ENCODE peak calls at places on chromosome 16, in seven cellular contexts. H, C, X, B, I, P and V are unnamed samples.

GRCh38 chr16:23400387-23400930 is 52.5 kb downstream of the COG7 start:
- DNase-seq in H (no peak), C (no peak), X (no peak), B (no peak), I (no peak), P (no peak), V (peak)

GRCh38 chr16:1991135-1991551 is 1.4 kb downstream of the SYNGR3 start:
- DNase-seq in H (no peak), C (peak), X (no peak), B (no peak), I (no peak), P (no peak), V (no peak)

GRCh38 chr16:86387461-86388440 is 122.6 kb upstream of the FOXF1 start:
- DNase-seq in H (peak), C (no peak), X (no peak), B (peak), I (peak), P (no peak), V (no peak)

GRCh38 chr16:28163699-28164584 is 47.8 kb downstream of the XPO6 start:
- DNase-seq in H (peak), C (no peak), X (no peak), B (peak), I (no peak), P (no peak), V (peak)

GRCh38 chr16:79286646-79287423 is 313.7 kb downstream of the MAF start:
- DNase-seq in H (no peak), C (peak), X (no peak), B (no peak), I (no peak), P (peak), V (peak)

GRCh38 chr16:11497329-11497805 is 89.4 kb downstream of the LITAF start:
- DNase-seq in H (peak), C (peak), X (peak), B (peak), I (peak), P (no peak), V (peak)

GRCh38 chr16:31351937-31352315 is 3.0 kb upstream of the ITGAX start:
- DNase-seq in H (no peak), C (no peak), X (no peak), B (no peak), I (no peak), P (no peak), V (no peak)

GRCh38 chr16:80670170-80670865 is 129.5 kb downstream of the DYNLRB2 start:
- DNase-seq in H (no peak), C (no peak), X (no peak), B (no peak), I (no peak), P (no peak), V (no peak)

GRCh38 chr16:62149646-62150045 is 113.4 kb upstream of the CDH8 start:
- DNase-seq in H (no peak), C (no peak), X (no peak), B (no peak), I (no peak), P (no peak), V (no peak)

GRCh38 chr16:70703041-70703834 is 17.4 kb upstream of the MTSS2 start:
- DNase-seq in H (peak), C (peak), X (peak), B (no peak), I (peak), P (no peak), V (peak)

GRCh38 chr16:71882505-71883192 is 1.3 kb downstream of the ZNF821 start:
- DNase-seq in H (peak), C (peak), X (peak), B (peak), I (peak), P (peak), V (peak)

GRCh38 chr16:75770051-75770450 is 43.8 kb upstream of the CPHXL start:
- DNase-seq in H (no peak), C (no peak), X (no peak), B (no peak), I (no peak), P (no peak), V (no peak)

GRCh38 chr16:88599092-88599733 is 29.0 kb downstream of the ZC3H18 start:
- DNase-seq in H (no peak), C (no peak), X (no peak), B (no peak), I (no peak), P (no peak), V (peak)

GRCh38 chr16:88503771-88504488 is 50.9 kb downstream of the ZFPM1 start:
- DNase-seq in H (no peak), C (no peak), X (no peak), B (no peak), I (no peak), P (no peak), V (no peak)

GRCh38 chr16:72721981-72722380 is 325.9 kb downstream of the ZFHX3 start:
- DNase-seq in H (no peak), C (no peak), X (peak), B (no peak), I (no peak), P (no peak), V (no peak)

GRCh38 chr16:30418350-30419181 is 11.2 kb downstream of the ZNF771 start:
- DNase-seq in H (no peak), C (no peak), X (no peak), B (no peak), I (no peak), P (no peak), V (no peak)

GRCh38 chr16:77277571-77277970 is 78.4 kb downstream of the SYCE1L start:
- DNase-seq in H (no peak), C (no peak), X (no peak), B (no peak), I (no peak), P (no peak), V (peak)